ENCODE peak calls at places on chromosomes 5 and 9, in eight cellular contexts. I is RWPE1, E is HT1080, Z is fibroblast of mammary gland, W is posterior cingulate gyrus, P is MM.1S, S is PC-9, Y is MV-4-11. A is an unnamed sample.

GRCh38 chr9:109143881-109144562 is 23.0 kb downstream of the FRRS1L start:
- DNase-seq in I (peak; percentile 76), E (peak; percentile 71), Z (peak; percentile 50), W (no peak), P (peak; percentile 81), S (peak; percentile 46), Y (peak; percentile 78), A (no peak)

GRCh38 chr5:72018158-72018803 is 89.0 kb upstream of the MAP1B start:
- DNase-seq in I (peak; percentile 45), E (peak; percentile 64), Z (peak; percentile 73), W (peak; percentile 43), P (peak; percentile 66), S (no peak), Y (peak; percentile 52), A (peak; percentile 72)

GRCh38 chr5:79794347-79794746 is 104.7 kb downstream of the CMYA5 start:
- DNase-seq in I (no peak), E (no peak), Z (no peak), W (no peak), P (no peak), S (no peak), Y (no peak), A (no peak)

GRCh38 chr5:147479949-147480348 is 29.9 kb downstream of the DPYSL3 start:
- DNase-seq in I (no peak), E (peak; percentile 52), Z (peak; percentile 70), W (no peak), P (no peak), S (no peak), Y (no peak), A (no peak)

GRCh38 chr5:140168371-140168770 is 6.6 kb upstream of the CYSTM1 start:
- DNase-seq in I (no peak), E (no peak), Z (no peak), W (no peak), P (peak; percentile 43), S (peak; percentile 47), Y (no peak), A (no peak)

GRCh38 chr9:93231716-93232115 is 47.8 kb downstream of the WNK2 start:
- DNase-seq in I (no peak), E (no peak), Z (no peak), W (no peak), P (no peak), S (no peak), Y (no peak), A (no peak)

GRCh38 chr5:34717426-34718327 is 61.5 kb downstream of the RAI14 start:
- DNase-seq in I (peak; percentile 17), E (peak; percentile 99), Z (peak; percentile 97), W (no peak), P (no peak), S (peak; percentile 100), Y (no peak), A (no peak)

GRCh38 chr9:134591573-134591981 is 50.0 kb upstream of the COL5A1 start:
- DNase-seq in I (no peak), E (no peak), Z (peak; percentile 76), W (no peak), P (no peak), S (no peak), Y (peak; percentile 64), A (no peak)

GRCh38 chr5:21219255-21219654 is 1231.3 kb upstream of the CDH18 start:
- DNase-seq in I (peak; percentile 46), E (peak; percentile 68), Z (no peak), W (no peak), P (no peak), S (no peak), Y (no peak), A (no peak)

GRCh38 chr9:136762915-136763648 is 1.2 kb downstream of the LCN15 start:
- DNase-seq in I (peak; percentile 73), E (no peak), Z (peak; percentile 17), W (no peak), P (no peak), S (no peak), Y (no peak), A (no peak)

GRCh38 chr9:125988479-125989050 is 241.4 kb downstream of the PBX3 start:
- DNase-seq in I (no peak), E (no peak), Z (no peak), W (no peak), P (no peak), S (no peak), Y (no peak), A (no peak)

GRCh38 chr9:21555911-21556310 is 73.8 kb upstream of the IFNE start:
- DNase-seq in I (no peak), E (peak; percentile 65), Z (peak; percentile 45), W (no peak), P (no peak), S (no peak), Y (no peak), A (no peak)

GRCh38 chr5:9288234-9288633 is 257.6 kb downstream of the SEMA5A start:
- DNase-seq in I (no peak), E (no peak), Z (no peak), W (peak; percentile 62), P (no peak), S (no peak), Y (no peak), A (no peak)

GRCh38 chr9:73565833-73566465 is 414.3 kb downstream of the ANXA1 start:
- DNase-seq in I (no peak), E (peak; percentile 62), Z (peak; percentile 52), W (peak; percentile 69), P (peak; percentile 43), S (no peak), Y (no peak), A (no peak)

GRCh38 chr9:91750343-91750742 is 199.7 kb downstream of the ROR2 start:
- DNase-seq in I (no peak), E (no peak), Z (no peak), W (no peak), P (no peak), S (no peak), Y (no peak), A (peak; percentile 44)

GRCh38 chr9:30972654-30973053 is 1411.8 kb upstream of the ACO1 start:
- DNase-seq in I (no peak), E (no peak), Z (no peak), W (no peak), P (no peak), S (no peak), Y (no peak), A (no peak)

GRCh38 chr9:27460225-27461023 is 63.7 kb upstream of the IFNK start:
- DNase-seq in I (peak; percentile 84), E (peak; percentile 90), Z (peak; percentile 54), W (no peak), P (no peak), S (no peak), Y (peak; percentile 97), A (no peak)

GRCh38 chr9:126838895-126839294 is 21.5 kb upstream of the ZBTB34 start:
- DNase-seq in I (no peak), E (no peak), Z (no peak), W (no peak), P (no peak), S (no peak), Y (no peak), A (no peak)

GRCh38 chr5:179568731-179569130 is 18.4 kb downstream of the RUFY1 start:
- DNase-seq in I (no peak), E (no peak), Z (no peak), W (no peak), P (no peak), S (no peak), Y (no peak), A (peak; percentile 9)

GRCh38 chr5:1568201-1568979 is 44.6 kb upstream of the LPCAT1 start:
- DNase-seq in I (peak; percentile 46), E (peak; percentile 55), Z (peak; percentile 91), W (no peak), P (peak; percentile 39), S (peak; percentile 100), Y (no peak), A (no peak)

GRCh38 chr5:141392429-141393198 is at the start of gene PCDHGA8:
- DNase-seq in I (no peak), E (no peak), Z (peak; percentile 24), W (no peak), P (peak; percentile 57), S (no peak), Y (no peak), A (no peak)

GRCh38 chr5:103389846-103390245 is 131.3 kb downstream of the MACIR start:
- DNase-seq in I (no peak), E (no peak), Z (no peak), W (no peak), P (no peak), S (no peak), Y (no peak), A (no peak)

GRCh38 chr5:170483701-170484458 is 19.9 kb upstream of the KCNIP1 start:
- DNase-seq in I (peak; percentile 70), E (peak; percentile 71), Z (peak; percentile 46), W (no peak), P (no peak), S (peak; percentile 45), Y (peak; percentile 20), A (no peak)

GRCh38 chr9:14315754-14316573 is 2.0 kb upstream of the NFIB start:
- DNase-seq in I (no peak), E (no peak), Z (peak; percentile 50), W (no peak), P (no peak), S (no peak), Y (no peak), A (no peak)

GRCh38 chr5:134177197-134178171 is 734 bp upstream of the SKP1 start:
- DNase-seq in I (peak; percentile 89), E (peak; percentile 10), Z (peak; percentile 72), W (no peak), P (peak; percentile 64), S (peak; percentile 60), Y (peak; percentile 73), A (peak; percentile 81)

GRCh38 chr5:135850231-135850630 is 15.8 kb downstream of the SLC25A48 start:
- DNase-seq in I (no peak), E (no peak), Z (no peak), W (no peak), P (no peak), S (no peak), Y (no peak), A (no peak)

GRCh38 chr5:95900383-95900958 is 61.2 kb downstream of the ELL2 start:
- DNase-seq in I (no peak), E (no peak), Z (peak; percentile 75), W (peak; percentile 45), P (no peak), S (no peak), Y (no peak), A (no peak)

GRCh38 chr5:68375540-68375939 is 160.0 kb downstream of the PIK3R1 start:
- DNase-seq in I (no peak), E (no peak), Z (no peak), W (no peak), P (no peak), S (no peak), Y (no peak), A (no peak)

GRCh38 chr5:113435571-113435970 is 782 bp upstream of the TSSK1B start:
- DNase-seq in I (no peak), E (no peak), Z (no peak), W (no peak), P (no peak), S (no peak), Y (no peak), A (no peak)